ENCODE peak calls at places on chromosome 4, in ten cellular contexts. Y is nephron progenitor cell, D is AG10803, V is cardiac muscle cell, W is adrenal gland, C is fibroblast of pulmonary artery, S is endothelial cell, K is HFF-Myc, E is fibroblast of lung, R is GM12878. O is an unnamed sample.

GRCh38 chr4:54227261-54228063 is 1.6 kb upstream of the PDGFRA start:
- DNase-seq in E (peak), C (peak), D (peak), S (peak), V (peak), R (no peak), K (peak), W (no peak), Y (peak), O (peak)

GRCh38 chr4:99894998-99895397 is 771 bp upstream of the LAMTOR3 start:
- DNase-seq in Y (no peak), R (no peak), K (no peak), D (no peak), V (no peak), S (no peak), C (no peak), E (no peak), W (peak), O (no peak)

GRCh38 chr4:31518796-31519250 is 798.7 kb downstream of the PCDH7 start:
- DNase-seq in W (no peak), R (no peak), V (no peak), C (peak), E (peak), K (no peak), D (peak), S (no peak), Y (no peak), O (no peak)

GRCh38 chr4:83128235-83128929 is 13.9 kb upstream of the PLAC8 start:
- DNase-seq in S (no peak), V (no peak), E (peak), R (no peak), C (peak), D (peak), K (no peak), W (no peak), Y (no peak), O (peak)

GRCh38 chr4:93659629-93660028 is 168.9 kb upstream of the ATOH1 start:
- DNase-seq in V (no peak), K (no peak), R (no peak), C (no peak), Y (no peak), D (no peak), E (no peak), W (no peak), S (no peak), O (no peak)

GRCh38 chr4:15436515-15436914 is 8.7 kb downstream of the C1QTNF7 start:
- DNase-seq in V (no peak), S (no peak), R (no peak), C (peak), Y (no peak), K (no peak), E (peak), W (peak), D (peak), O (peak)

GRCh38 chr4:164108971-164109370 is 614.5 kb downstream of the TMA16 start:
- DNase-seq in S (no peak), W (no peak), V (no peak), E (peak), D (no peak), C (no peak), K (no peak), Y (no peak), R (no peak), O (no peak)

GRCh38 chr4:152348670-152349069 is 187.2 kb downstream of the FBXW7 start:
- DNase-seq in C (peak), R (no peak), W (no peak), S (no peak), D (no peak), E (peak), V (peak), K (no peak), Y (no peak), O (no peak)

GRCh38 chr4:169945636-169946035 is 80.6 kb downstream of the MFAP3L start:
- DNase-seq in E (no peak), Y (no peak), S (no peak), R (no peak), W (no peak), C (no peak), V (no peak), D (no peak), K (no peak), O (no peak)

GRCh38 chr4:31045724-31046318 is 325.7 kb downstream of the PCDH7 start:
- DNase-seq in W (no peak), V (peak), Y (peak), C (peak), S (peak), K (no peak), D (no peak), E (peak), R (no peak), O (no peak)

GRCh38 chr4:156584100-156584499 is 387.5 kb downstream of the PDGFC start:
- DNase-seq in R (no peak), V (no peak), W (no peak), D (no peak), E (peak), Y (no peak), K (no peak), C (peak), S (no peak), O (no peak)

GRCh38 chr4:158814207-158814606 is 45.4 kb downstream of the FNIP2 start:
- DNase-seq in C (no peak), Y (no peak), V (no peak), K (no peak), S (no peak), E (no peak), W (no peak), D (no peak), R (no peak), O (no peak)

GRCh38 chr4:122577808-122578781 is 42.8 kb downstream of the IL21 start:
- DNase-seq in W (peak), S (peak), Y (peak), C (peak), E (peak), D (peak), K (no peak), V (peak), R (no peak), O (peak)

GRCh38 chr4:42915484-42915883 is 23.0 kb downstream of the GRXCR1 start:
- DNase-seq in Y (no peak), E (no peak), S (no peak), V (no peak), D (no peak), W (no peak), C (no peak), R (no peak), K (no peak), O (no peak)

GRCh38 chr4:156312261-156312847 is 358.7 kb upstream of the CTSO start:
- DNase-seq in V (no peak), C (peak), E (peak), S (no peak), K (no peak), Y (no peak), D (peak), R (no peak), W (no peak), O (no peak)

GRCh38 chr4:25563071-25563564 is 92.5 kb upstream of the SLC34A2 start:
- DNase-seq in K (no peak), V (no peak), W (no peak), R (no peak), D (no peak), Y (no peak), S (no peak), E (no peak), C (no peak), O (no peak)

GRCh38 chr4:52750819-52751348 is 341 bp downstream of the ERVMER34-1 start:
- DNase-seq in V (no peak), E (peak), C (peak), K (no peak), R (no peak), D (no peak), Y (no peak), W (no peak), S (peak), O (no peak)

GRCh38 chr4:54296548-54297203 is 67.6 kb downstream of the PDGFRA start:
- DNase-seq in K (no peak), D (no peak), Y (no peak), C (no peak), W (no peak), S (no peak), V (no peak), R (no peak), E (no peak), O (no peak)

GRCh38 chr4:106201373-106201772 is 114.6 kb downstream of the TBCK start:
- DNase-seq in D (peak), Y (no peak), R (no peak), C (peak), K (no peak), V (peak), E (peak), S (no peak), W (no peak), O (peak)

GRCh38 chr4:169583563-169583962 is 28.8 kb downstream of the NEK1 start:
- DNase-seq in S (no peak), R (no peak), E (peak), D (peak), K (peak), Y (no peak), V (no peak), W (no peak), C (peak), O (peak)

GRCh38 chr4:139007640-139008039 is 7.9 kb upstream of the NOCT start:
- DNase-seq in Y (no peak), R (no peak), S (no peak), E (peak), C (no peak), V (no peak), D (no peak), W (no peak), K (no peak), O (no peak)

GRCh38 chr4:86472377-86473019 is 112.6 kb upstream of the MAPK10 start:
- DNase-seq in E (no peak), C (no peak), Y (no peak), W (no peak), K (no peak), S (no peak), V (no peak), R (no peak), D (no peak), O (no peak)

GRCh38 chr4:61520688-61521160 is 320.6 kb downstream of the ADGRL3 start:
- DNase-seq in S (no peak), Y (no peak), R (no peak), E (peak), K (no peak), V (peak), D (no peak), C (peak), W (no peak), O (no peak)

GRCh38 chr4:19993222-19993621 is 258.5 kb upstream of the SLIT2 start:
- DNase-seq in C (peak), K (no peak), D (peak), V (no peak), Y (no peak), W (no peak), E (no peak), S (no peak), R (no peak), O (no peak)

GRCh38 chr4:23728393-23728792 is 161.5 kb downstream of the PPARGC1A start:
- DNase-seq in E (peak), V (no peak), Y (no peak), C (peak), W (no peak), K (peak), S (no peak), R (no peak), D (peak), O (peak)

GRCh38 chr4:38392223-38392855 is 271.7 kb upstream of the KLF3 start:
- DNase-seq in E (no peak), R (no peak), S (no peak), C (no peak), V (no peak), K (no peak), Y (no peak), W (no peak), D (no peak), O (no peak)

DNA sequence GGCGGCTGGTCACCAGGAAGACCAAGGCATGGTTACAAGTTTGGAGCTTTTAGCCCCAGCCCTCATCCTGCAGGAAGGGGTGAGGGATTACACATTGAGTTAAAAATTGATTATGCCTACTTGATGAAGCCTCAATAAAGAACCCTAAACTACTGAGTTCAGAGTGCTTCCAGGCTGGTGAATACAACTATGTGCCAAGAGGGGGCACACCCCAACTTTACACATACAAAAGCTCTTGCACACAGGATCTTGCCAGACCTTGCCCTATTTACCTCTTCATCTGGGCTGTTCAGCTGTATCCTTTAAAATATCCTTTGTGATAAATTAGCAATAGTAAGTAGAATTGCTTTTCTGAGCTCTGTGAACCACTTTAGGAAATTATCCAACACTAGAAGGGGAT is 489.3 kb downstream of the INPP4B start:
- DNase-seq in V (no peak), S (no peak), D (no peak), K (no peak), C (no peak), W (no peak), Y (no peak), R (no peak), E (no peak), O (no peak)
- TF ChIP-seq CTCF in V (no peak), S (no peak), D (no peak), K (no peak), C (no peak), W (no peak), Y (no peak), R (no peak), E (no peak), O (peak)

GRCh38 chr4:117692538-117692937 is 341.7 kb upstream of the NDST3 start:
- DNase-seq in V (no peak), D (no peak), K (no peak), W (no peak), R (no peak), E (no peak), C (no peak), S (no peak), Y (no peak), O (no peak)
- TF ChIP-seq CTCF in V (no peak), D (no peak), K (no peak), W (no peak), R (no peak), E (no peak), C (no peak), S (no peak), Y (no peak), O (no peak)

DNA sequence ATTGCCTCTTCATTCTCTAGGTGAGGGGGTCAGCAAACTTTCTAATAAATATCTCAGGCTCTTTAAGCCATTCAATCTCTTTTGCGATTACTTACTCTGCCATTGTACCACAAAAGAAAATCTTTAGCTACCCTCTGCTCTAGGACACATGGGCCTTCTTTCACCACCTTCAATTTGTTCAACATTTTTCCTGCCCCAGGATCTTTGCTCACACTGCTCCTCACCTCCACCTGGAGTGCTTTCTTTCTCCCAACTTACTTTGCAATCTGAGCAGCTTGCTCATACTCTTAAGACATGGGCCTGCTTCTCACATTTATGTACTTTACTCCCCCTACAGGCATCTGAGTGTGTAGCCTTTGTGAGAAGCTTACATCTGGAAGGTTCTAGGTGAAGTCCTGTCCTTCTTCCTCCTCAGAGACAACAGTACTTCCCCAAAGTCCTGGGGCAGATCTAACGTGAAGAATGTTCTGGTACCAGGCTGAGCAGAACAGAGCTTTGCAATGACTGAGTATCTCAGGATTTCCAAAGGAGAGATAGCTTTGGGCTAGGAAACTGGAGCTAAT is 55.0 kb upstream of the PRDM5 start:
- DNase-seq in D (peak), S (peak), Y (no peak), K (peak), C (peak), V (no peak), E (peak), R (no peak), W (peak), O (peak)
- TF ChIP-seq CTCF in D (peak), S (no peak), Y (peak), K (peak), C (peak), V (peak), E (peak), R (peak), W (peak), O (peak)

GRCh38 chr4:187501731-187502130 is 493.8 kb upstream of the ZFP42 start:
- DNase-seq in C (no peak), R (no peak), S (no peak), E (no peak), Y (no peak), W (no peak), D (no peak), V (no peak), K (no peak), O (no peak)
- TF ChIP-seq CTCF in C (no peak), R (no peak), S (no peak), E (no peak), Y (no peak), W (no peak), D (no peak), V (no peak), K (no peak), O (no peak)

GRCh38 chr4:171022698-171023378 is 790.4 kb upstream of the GALNTL6 start:
- DNase-seq in D (no peak), V (no peak), C (no peak), K (no peak), R (no peak), W (no peak), E (no peak), Y (no peak), S (no peak), O (no peak)

GRCh38 chr4:171025776-171026175 is 787.4 kb upstream of the GALNTL6 start:
- DNase-seq in S (no peak), C (no peak), Y (no peak), R (no peak), D (no peak), K (no peak), V (no peak), E (no peak), W (no peak), O (no peak)

GRCh38 chr4:171024720-171025303 is 788.4 kb upstream of the GALNTL6 start:
- DNase-seq in W (no peak), R (no peak), Y (no peak), K (no peak), S (no peak), C (no peak), E (no peak), D (no peak), V (no peak), O (no peak)

GRCh38 chr4:171025323-171025722 is 787.9 kb upstream of the GALNTL6 start:
- DNase-seq in R (no peak), Y (no peak), V (no peak), W (no peak), K (no peak), E (no peak), D (no peak), C (no peak), S (no peak), O (no peak)
- TF ChIP-seq CTCF in R (no peak), Y (no peak), V (no peak), W (no peak), K (no peak), E (no peak), D (no peak), C (no peak), S (no peak), O (no peak)

GRCh38 chr4:76747613-76748012 is 150.3 kb downstream of the SOWAHB start:
- DNase-seq in K (no peak), W (no peak), R (no peak), Y (no peak), S (no peak), D (peak), V (no peak), C (no peak), E (peak), O (peak)

GRCh38 chr4:76751612-76752343 is 146.2 kb downstream of the SOWAHB start:
- DNase-seq in K (no peak), Y (no peak), R (no peak), S (no peak), D (no peak), E (no peak), W (no peak), C (no peak), V (no peak), O (no peak)

GRCh38 chr4:76749361-76749760 is 148.6 kb downstream of the SOWAHB start:
- DNase-seq in Y (no peak), E (no peak), S (no peak), V (no peak), R (no peak), C (no peak), W (no peak), D (no peak), K (no peak), O (no peak)

GRCh38 chr4:76750716-76751115 is 147.2 kb downstream of the SOWAHB start:
- DNase-seq in W (no peak), V (no peak), R (no peak), K (no peak), C (no peak), E (peak), D (no peak), Y (no peak), S (no peak), O (no peak)

GRCh38 chr4:76748649-76749048 is 149.3 kb downstream of the SOWAHB start:
- DNase-seq in E (peak), W (peak), R (no peak), C (peak), S (peak), K (no peak), V (no peak), Y (no peak), D (peak), O (no peak)
- TF ChIP-seq CTCF in E (no peak), W (no peak), R (peak), C (peak), S (peak), K (peak), V (peak), Y (peak), D (peak), O (peak)

GRCh38 chr4:162659716-162660115 is 495.9 kb upstream of the FSTL5 start:
- DNase-seq in D (no peak), C (no peak), Y (no peak), S (no peak), V (no peak), E (peak), R (no peak), K (no peak), W (no peak), O (no peak)
- TF ChIP-seq CTCF in D (no peak), C (no peak), Y (no peak), S (no peak), V (no peak), E (no peak), R (no peak), K (no peak), W (no peak), O (no peak)

GRCh38 chr4:11418610-11419009 is 10.1 kb downstream of the HS3ST1 start:
- DNase-seq in R (no peak), S (peak), K (no peak), Y (no peak), V (no peak), W (no peak), D (no peak), E (no peak), C (no peak), O (no peak)
- TF ChIP-seq CTCF in R (no peak), S (no peak), K (no peak), Y (no peak), V (no peak), W (no peak), D (no peak), E (peak), C (peak), O (no peak)

GRCh38 chr4:10623241-10623640 is 61.3 kb downstream of the CLNK start:
- DNase-seq in C (no peak), K (no peak), S (no peak), Y (no peak), E (peak), R (no peak), D (no peak), V (no peak), W (no peak), O (peak)

GRCh38 chr4:10620935-10621488 is 63.6 kb downstream of the CLNK start:
- DNase-seq in K (no peak), W (peak), R (no peak), Y (no peak), S (no peak), C (no peak), D (no peak), E (no peak), V (peak), O (no peak)

GRCh38 chr4:10619855-10620254 is 64.7 kb downstream of the CLNK start:
- DNase-seq in S (no peak), W (no peak), Y (no peak), K (no peak), C (no peak), E (no peak), V (no peak), R (no peak), D (no peak), O (no peak)

GRCh38 chr4:10622728-10623127 is 61.8 kb downstream of the CLNK start:
- DNase-seq in K (no peak), R (peak), Y (no peak), W (no peak), C (peak), D (no peak), V (no peak), S (peak), E (no peak), O (no peak)

GRCh38 chr4:10619220-10619619 is 65.3 kb downstream of the CLNK start:
- DNase-seq in W (no peak), R (no peak), V (no peak), K (peak), Y (no peak), C (peak), D (no peak), E (peak), S (no peak), O (no peak)
- TF ChIP-seq CTCF in W (no peak), R (peak), V (no peak), K (no peak), Y (no peak), C (no peak), D (no peak), E (no peak), S (no peak), O (no peak)

O was measured in HFFc6.